ENCODE peak calls at places on chromosome 20, in eight cellular contexts. P is IMR-90, G is GM23248, A is OCI-LY7, T is astrocyte, J is HCT116, W is PC-3, M is mammary epithelial cell. R is an unnamed sample.

GRCh38 chr20:723756-724155 is 44.5 kb downstream of the SLC52A3 start:
- DNase-seq in G (no peak), J (no peak), W (peak), P (no peak), M (peak), A (no peak), T (no peak), R (no peak)

GRCh38 chr20:3751664-3752385 is 15.7 kb downstream of the ADISSP start:
- DNase-seq in M (no peak), P (no peak), J (no peak), W (no peak), G (no peak), T (peak), A (no peak), R (no peak)

GRCh38 chr20:36666181-36666740 is 20.3 kb upstream of the SLA2 start:
- DNase-seq in G (peak), M (no peak), T (no peak), J (no peak), W (peak), P (peak), A (peak), R (peak)

GRCh38 chr20:24842591-24843442 is 106.3 kb upstream of the CST7 start:
- DNase-seq in M (no peak), A (peak), G (no peak), T (no peak), P (no peak), W (no peak), J (no peak), R (no peak)

GRCh38 chr20:24437322-24438090 is 31.9 kb upstream of the SYNDIG1 start:
- DNase-seq in M (no peak), W (no peak), P (no peak), A (no peak), T (no peak), J (no peak), G (no peak), R (no peak)

GRCh38 chr20:58145506-58146080 is 82.9 kb downstream of the ANKRD60 start:
- DNase-seq in J (no peak), G (no peak), A (no peak), T (no peak), W (no peak), M (no peak), P (no peak), R (no peak)

GRCh38 chr20:56447227-56447626 is 21.2 kb upstream of the RTF2 start:
- DNase-seq in M (no peak), T (no peak), G (no peak), W (no peak), P (no peak), J (no peak), A (no peak), R (no peak)

GRCh38 chr20:47411161-47411560 is 54.7 kb upstream of the ZMYND8 start:
- DNase-seq in T (no peak), G (peak), W (no peak), P (no peak), J (no peak), M (no peak), A (no peak), R (no peak)

GRCh38 chr20:48285656-48286055 is 500.4 kb upstream of the SULF2 start:
- DNase-seq in A (no peak), M (no peak), T (no peak), W (no peak), J (no peak), G (no peak), P (no peak), R (no peak)

GRCh38 chr20:36461600-36462439 is 79.5 kb upstream of the MYL9 start:
- DNase-seq in A (peak), G (peak), P (peak), T (no peak), W (peak), J (no peak), M (peak), R (peak)

GRCh38 chr20:483791-484644 is 21.7 kb upstream of the TBC1D20 start:
- DNase-seq in A (no peak), M (no peak), W (no peak), J (no peak), P (no peak), G (no peak), T (no peak), R (peak)

GRCh38 chr20:24132246-24132645 is 143.7 kb upstream of the GGTLC1 start:
- DNase-seq in W (no peak), J (no peak), T (no peak), A (no peak), P (no peak), G (no peak), M (no peak), R (no peak)

GRCh38 chr20:33811763-33812672 is 870 bp downstream of the CHMP4B start:
- DNase-seq in T (peak), G (peak), W (peak), M (peak), J (no peak), P (peak), A (peak), R (peak)

GRCh38 chr20:45353746-45354145 is 5.5 kb upstream of the SDC4 start:
- DNase-seq in M (no peak), A (no peak), G (no peak), T (no peak), P (no peak), J (no peak), W (no peak), R (no peak)

GRCh38 chr20:56974499-56975250 is 291.8 kb downstream of the BMP7 start:
- DNase-seq in P (peak), W (peak), T (peak), J (peak), G (peak), M (peak), A (peak), R (no peak)

GRCh38 chr20:23690581-23690980 is 1.7 kb upstream of the CST4 start:
- DNase-seq in T (no peak), W (no peak), A (no peak), G (no peak), M (no peak), J (no peak), P (no peak), R (no peak)

GRCh38 chr20:46833360-46833759 is 61.3 kb upstream of the EYA2 start:
- DNase-seq in T (no peak), P (peak), G (no peak), M (no peak), W (no peak), A (no peak), J (no peak), R (no peak)

GRCh38 chr20:7078804-7079203 is 311.3 kb downstream of the BMP2 start:
- DNase-seq in T (no peak), G (no peak), P (no peak), W (no peak), A (no peak), J (no peak), M (no peak), R (no peak)

GRCh38 chr20:64077094-64077493 is 2.2 kb downstream of the RGS19 start:
- DNase-seq in W (no peak), T (no peak), M (no peak), G (no peak), A (peak), J (no peak), P (no peak), R (no peak)

GRCh38 chr20:38447931-38448675 is 13.0 kb upstream of the SNHG17 start:
- DNase-seq in T (no peak), M (no peak), W (no peak), G (no peak), J (no peak), A (peak), P (no peak), R (no peak)

GRCh38 chr20:31664696-31665354 is 27.1 kb downstream of the COX4I2 start:
- DNase-seq in J (no peak), M (no peak), W (no peak), G (no peak), P (no peak), A (no peak), T (no peak), R (no peak)

GRCh38 chr20:14709439-14709838 is 372.0 kb upstream of the FLRT3 start:
- DNase-seq in P (no peak), W (peak), A (no peak), G (no peak), M (no peak), J (no peak), T (no peak), R (no peak)

GRCh38 chr20:23142162-23143050 is 56.3 kb upstream of the CD93 start:
- DNase-seq in W (peak), P (no peak), T (no peak), J (no peak), A (no peak), G (no peak), M (peak), R (no peak)

GRCh38 chr20:1899169-1899525 is 3.9 kb downstream of the SIRPA start:
- DNase-seq in G (no peak), T (no peak), W (no peak), M (no peak), A (no peak), P (no peak), J (no peak), R (no peak)

GRCh38 chr20:61773926-61774587 is 291.6 kb downstream of the TAF4 start:
- DNase-seq in W (no peak), G (no peak), T (no peak), J (no peak), M (no peak), P (no peak), A (no peak), R (no peak)

GRCh38 chr20:58693226-58694006 is 816 bp downstream of the NPEPL1 start:
- DNase-seq in M (no peak), T (no peak), A (no peak), G (peak), J (no peak), P (no peak), W (peak), R (peak)

GRCh38 chr20:19767070-19767469 is 9.0 kb downstream of the RIN2 start:
- DNase-seq in P (no peak), T (no peak), G (no peak), A (no peak), M (peak), W (peak), J (no peak), R (no peak)

GRCh38 chr20:62652051-62652893 is 10.0 kb downstream of the SLCO4A1 start:
- DNase-seq in J (peak), A (peak), G (peak), T (peak), W (peak), M (peak), P (peak), R (peak)

GRCh38 chr20:31823360-31824124 is 4.4 kb downstream of the MYLK2 start:
- DNase-seq in P (no peak), T (no peak), W (no peak), M (no peak), A (no peak), G (peak), J (no peak), R (peak)

GRCh38 chr20:58989196-58989595 is 8.1 kb downstream of the NELFCD start:
- DNase-seq in P (no peak), M (no peak), W (no peak), J (no peak), A (no peak), G (no peak), T (no peak), R (no peak)

GRCh38 chr20:59933849-59934585 is 580 bp upstream of the SYCP2 start:
- DNase-seq in J (peak), A (no peak), M (peak), W (peak), G (peak), T (peak), P (peak), R (peak)

GRCh38 chr20:5729348-5729747 is 20.9 kb upstream of the SHLD1 start:
- DNase-seq in G (no peak), P (peak), M (no peak), W (peak), A (no peak), J (no peak), T (no peak), R (peak)

GRCh38 chr20:11901127-11901526 is 16.6 kb upstream of the BTBD3 start:
- DNase-seq in A (no peak), J (no peak), G (peak), P (peak), M (peak), W (peak), T (peak), R (no peak)

GRCh38 chr20:38842558-38842981 is 37.1 kb downstream of the PPP1R16B start:
- DNase-seq in A (peak), M (no peak), G (no peak), J (no peak), P (no peak), W (no peak), T (no peak), R (peak)

GRCh38 chr20:7379621-7380220 is 560.5 kb downstream of the HAO1 start:
- DNase-seq in A (no peak), T (peak), G (peak), J (no peak), P (no peak), W (peak), M (peak), R (no peak)

GRCh38 chr20:34012330-34012729 is 18.6 kb downstream of the RALY start:
- DNase-seq in P (no peak), J (no peak), T (no peak), G (no peak), W (no peak), M (no peak), A (no peak), R (no peak)

GRCh38 chr20:49360242-49360968 is 82.5 kb upstream of the ZNFX1 start:
- DNase-seq in P (no peak), W (no peak), G (no peak), A (no peak), T (no peak), M (no peak), J (no peak), R (no peak)

GRCh38 chr20:49353348-49353747 is 75.5 kb upstream of the ZNFX1 start:
- DNase-seq in M (no peak), T (no peak), W (no peak), G (no peak), J (no peak), A (no peak), P (no peak), R (no peak)

GRCh38 chr20:49352821-49353220 is 75.0 kb upstream of the ZNFX1 start:
- DNase-seq in P (no peak), A (no peak), G (no peak), M (no peak), T (no peak), J (no peak), W (no peak), R (no peak)

GRCh38 chr20:49354673-49355072 is 76.8 kb upstream of the ZNFX1 start:
- DNase-seq in A (no peak), T (no peak), M (no peak), P (no peak), G (no peak), J (no peak), W (no peak), R (no peak)

GRCh38 chr20:49356676-49357075 is 78.8 kb upstream of the ZNFX1 start:
- DNase-seq in A (no peak), T (no peak), G (no peak), W (peak), J (no peak), M (no peak), P (no peak), R (no peak)
- H2AFZ ChIP-seq in A (no peak), T (no peak), G (no peak), W (no peak), J (no peak), M (no peak), P (no peak), R (no peak)

DNA sequence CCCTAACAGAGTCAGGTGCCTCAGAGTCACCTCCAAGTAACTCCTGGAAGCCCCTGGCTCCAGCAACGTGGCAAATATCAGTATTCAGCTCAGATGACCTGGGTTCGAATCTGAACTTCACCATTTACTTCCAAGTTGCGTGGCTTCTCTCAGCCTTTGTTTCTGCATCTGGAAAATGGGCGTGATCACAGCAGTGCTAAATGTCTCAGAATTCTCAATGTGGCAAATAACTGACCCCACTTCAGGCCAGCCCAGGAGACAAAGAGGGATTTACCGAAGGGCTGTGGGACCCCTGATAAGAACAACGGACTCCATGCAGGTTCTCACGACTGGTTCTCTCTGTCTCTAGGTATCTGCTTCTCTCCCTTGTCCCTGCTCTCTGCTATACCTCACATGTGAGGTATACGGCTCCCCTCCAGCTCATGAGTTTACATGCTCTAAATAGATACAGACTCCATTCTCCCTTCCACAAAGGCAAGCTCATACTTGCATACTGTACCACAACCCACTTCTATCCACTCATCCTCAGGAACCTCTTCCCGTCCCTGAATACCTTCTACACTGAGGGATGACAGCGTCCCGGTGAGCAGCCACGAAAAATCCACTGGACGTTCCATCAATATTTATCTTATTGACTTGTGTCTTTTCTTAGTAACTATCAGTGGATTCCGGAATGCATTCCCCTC is 84.1 kb downstream of the SNX5 start:
- DNase-seq in J (no peak), T (no peak), W (no peak), G (no peak), A (no peak), M (peak), P (no peak), R (no peak)
- H2AFZ ChIP-seq in J (no peak), T (no peak), W (no peak), G (no peak), A (no peak), M (peak), P (no peak), R (no peak)

GRCh38 chr20:21104466-21104761 is 1.7 kb downstream of the LINC00237 start:
- DNase-seq in T (no peak), W (no peak), J (no peak), G (no peak), A (no peak), M (no peak), P (no peak), R (no peak)

GRCh38 chr20:21105429-21106170 is 558 bp downstream of the LINC00237 start:
- DNase-seq in T (no peak), J (no peak), P (no peak), W (no peak), M (no peak), A (no peak), G (no peak), R (no peak)

GRCh38 chr20:21104921-21105320 is 1.2 kb downstream of the LINC00237 start:
- DNase-seq in M (no peak), J (no peak), W (no peak), P (no peak), G (no peak), T (no peak), A (no peak), R (no peak)

GRCh38 chr20:21103582-21104465 is 2.3 kb downstream of the LINC00237 start:
- DNase-seq in T (no peak), W (no peak), A (no peak), G (no peak), M (no peak), P (no peak), J (no peak), R (no peak)

GRCh38 chr20:21106171-21106694 is at the start of gene LINC00237:
- DNase-seq in G (no peak), W (no peak), P (no peak), A (no peak), J (no peak), M (no peak), T (no peak), R (no peak)
- H2AFZ ChIP-seq in G (no peak), W (no peak), P (peak), A (no peak), J (no peak), M (peak), T (no peak), R (no peak)

GRCh38 chr20:50690562-50690978 is 772 bp downstream of the RIPOR3 start:
- DNase-seq in T (no peak), A (no peak), W (no peak), M (no peak), P (no peak), J (no peak), G (no peak), R (no peak)
- H2AFZ ChIP-seq in T (peak), A (no peak), W (no peak), M (no peak), P (peak), J (no peak), G (peak), R (no peak)

R was measured in endothelial cell of umbilical vein.